ENCODE peak calls at places on chromosome X, in four cellular contexts. F is aorta, J is cardiac muscle cell, E is psoas muscle. B is an unnamed sample.
A peak's percentile ranks its signal among the peaks of the same experiment; 100 is the strongest.

GRCh38 chrX:105608745-105609144 is 213.6 kb upstream of the NRK start:
- DNase-seq in F (no peak), J (no peak), E (no peak), B (no peak)

GRCh38 chrX:44245730-44246129 is 97.7 kb downstream of the EFHC2 start:
- DNase-seq in F (no peak), J (no peak), E (no peak), B (no peak)

GRCh38 chrX:57929373-57929772 is 19.1 kb upstream of the ZXDA start:
- DNase-seq in F (no peak), J (peak; percentile 29), E (no peak), B (no peak)

GRCh38 chrX:6002056-6002455 is 226.6 kb downstream of the NLGN4X start:
- DNase-seq in F (no peak), J (no peak), E (no peak), B (no peak)

GRCh38 chrX:136207546-136207945 is 43.7 kb downstream of the MAP7D3 start:
- DNase-seq in F (no peak), J (no peak), E (no peak), B (no peak)

GRCh38 chrX:19121898-19122640 is at the start of gene ADGRG2:
- DNase-seq in F (peak; percentile 58), J (peak; percentile 55), E (no peak), B (no peak)

GRCh38 chrX:103571121-103571520 is 14.2 kb upstream of the TCEAL4 start:
- DNase-seq in F (no peak), J (no peak), E (no peak), B (no peak)

GRCh38 chrX:153969125-153969903 is 2.3 kb downstream of the HCFC1 start:
- DNase-seq in F (peak; percentile 49), J (no peak), E (no peak), B (no peak)

GRCh38 chrX:10608099-10608498 is 12.3 kb downstream of the MID1 start:
- DNase-seq in F (no peak), J (no peak), E (no peak), B (no peak)

GRCh38 chrX:118189628-118190027 is 73.0 kb upstream of the KLHL13 start:
- DNase-seq in F (no peak), J (peak; percentile 77), E (no peak), B (no peak)

GRCh38 chrX:136453771-136454170 is 34.0 kb upstream of the BRS3 start:
- DNase-seq in F (no peak), J (no peak), E (no peak), B (no peak)

GRCh38 chrX:78322863-78323262 is 4.5 kb downstream of the CYSLTR1 start:
- DNase-seq in F (no peak), J (no peak), E (no peak), B (no peak)

GRCh38 chrX:150100261-150100660 is 162.0 kb upstream of the EOLA2 start:
- DNase-seq in F (no peak), J (no peak), E (no peak), B (no peak)

GRCh38 chrX:12139934-12140611 is 1.8 kb downstream of the FRMPD4 start:
- DNase-seq in F (no peak), J (no peak), E (no peak), B (no peak)

GRCh38 chrX:108537005-108537404 is 97.4 kb downstream of the COL4A5 start:
- DNase-seq in F (no peak), J (peak; percentile 61), E (no peak), B (no peak)

GRCh38 chrX:8939344-8939743 is 94.6 kb downstream of the FAM9B start:
- DNase-seq in F (no peak), J (no peak), E (no peak), B (no peak)

GRCh38 chrX:110086162-110086915 is 83.4 kb downstream of the TMEM164 start:
- DNase-seq in F (no peak), J (no peak), E (no peak), B (no peak)

GRCh38 chrX:1035206-1035605 is 177.2 kb downstream of the CRLF2 start:
- DNase-seq in F (no peak), J (no peak), E (no peak), B (no peak)

GRCh38 chrX:50469206-50469605 is 1.4 kb downstream of the DGKK start:
- DNase-seq in F (no peak), J (no peak), E (peak; percentile 37), B (no peak)

GRCh38 chrX:34956915-34957314 is 14.3 kb downstream of the FAM47B start:
- DNase-seq in F (no peak), J (no peak), E (no peak), B (no peak)

GRCh38 chrX:79645749-79646148 is 278.6 kb upstream of the ITM2A start:
- DNase-seq in F (no peak), J (no peak), E (no peak), B (no peak)

GRCh38 chrX:41335590-41336331 is 1.8 kb downstream of the DDX3X start:
- DNase-seq in F (no peak), J (no peak), E (no peak), B (no peak)

GRCh38 chrX:136251042-136251991 is at the start of gene MAP7D3:
- DNase-seq in F (peak; percentile 70), J (peak; percentile 76), E (peak; percentile 82), B (peak; percentile 58)

GRCh38 chrX:22060952-22061351 is 28.8 kb downstream of the PHEX start:
- DNase-seq in F (no peak), J (no peak), E (no peak), B (no peak)
- H3K27ac ChIP-seq in F (no peak overlapping the region), J (no peak overlapping the region), E (no peak overlapping the region), B (no peak overlapping the region)

GRCh38 chrX:40105016-40105790 is 7.4 kb upstream of the BCOR start:
- DNase-seq in F (peak; percentile 74), J (peak; percentile 71), E (peak; percentile 75), B (peak; percentile 41)
- H3K27ac ChIP-seq in F (peak overlapping the region; percentile 53), J (peak overlapping the region; percentile 82), E (peak overlapping the region; percentile 93), B (peak overlapping the region; percentile 97)

DNA sequence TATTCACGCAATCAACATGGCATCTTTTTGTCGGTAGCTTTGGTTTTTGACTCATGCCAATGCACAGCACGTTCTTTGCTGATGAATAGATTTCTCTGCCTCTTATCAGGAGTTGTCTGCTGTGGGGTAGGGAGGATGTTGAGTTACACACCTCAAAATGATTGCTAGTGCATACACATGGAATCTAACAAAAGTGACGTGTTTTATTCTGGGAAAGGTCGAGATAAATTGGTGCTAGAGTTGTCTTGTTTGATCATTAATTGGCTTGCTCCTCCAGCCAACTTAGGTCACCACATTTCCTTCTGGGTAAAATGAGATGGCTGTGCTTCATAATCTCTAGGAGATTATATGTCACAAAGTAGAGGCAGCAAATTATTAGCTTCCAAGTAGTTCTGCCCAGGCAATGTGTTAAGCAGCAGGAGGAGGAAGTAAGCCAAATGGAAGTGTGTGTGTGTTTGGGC is 3.9 kb downstream of the RAB9A start:
- DNase-seq in F (no peak), J (no peak), E (no peak), B (no peak)
- H3K27ac ChIP-seq in F (no peak overlapping the region), J (peak overlapping the region; percentile 68), E (peak overlapping the region; percentile 53), B (peak overlapping the region; percentile 16)

GRCh38 chrX:140249122-140249521 is 255.7 kb downstream of the SOX3 start:
- DNase-seq in F (no peak), J (no peak), E (no peak), B (no peak)
- H3K27ac ChIP-seq in F (no peak overlapping the region), J (no peak overlapping the region), E (no peak overlapping the region), B (no peak overlapping the region)

GRCh38 chrX:2325076-2325784 is 175.5 kb downstream of the DHRSX start:
- DNase-seq in F (peak; percentile 89), J (no peak), E (peak; percentile 88), B (peak; percentile 84)
- H3K27ac ChIP-seq in F (no peak overlapping the region), J (no peak overlapping the region), E (peak overlapping the region; percentile 78), B (peak overlapping the region; percentile 77)

GRCh38 chrX:72030431-72030830 is 101.3 kb downstream of the RTL5 start:
- DNase-seq in F (no peak), J (no peak), E (no peak), B (no peak)
- H3K27ac ChIP-seq in F (no peak overlapping the region), J (peak overlapping the region; percentile 92), E (no peak overlapping the region), B (no peak overlapping the region)

GRCh38 chrX:139170526-139171173 is 359.9 kb upstream of the F9 start:
- DNase-seq in F (no peak), J (no peak), E (no peak), B (no peak)
- H3K27ac ChIP-seq in F (no peak overlapping the region), J (no peak overlapping the region), E (no peak overlapping the region), B (no peak overlapping the region)

DNA sequence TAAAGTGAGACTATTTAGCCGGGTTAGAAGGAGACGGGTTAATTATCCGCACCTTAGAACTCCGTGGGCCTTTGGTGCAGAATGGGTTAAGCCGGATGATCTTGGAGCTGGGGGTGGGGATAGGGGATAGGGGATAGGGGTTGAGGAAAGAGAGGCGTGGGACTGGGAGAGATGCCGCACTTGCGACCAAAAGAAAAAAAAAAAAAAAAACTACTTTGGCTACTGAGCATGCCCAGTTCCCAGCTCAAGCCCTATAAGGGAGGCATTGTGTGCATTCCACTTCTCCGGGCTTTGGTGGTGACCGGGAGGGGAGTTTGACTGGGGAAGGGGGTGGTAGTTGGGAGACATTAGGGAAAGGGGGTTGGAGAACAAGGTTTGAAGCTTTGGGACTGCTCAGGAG is at the start of gene SLITRK4:
- DNase-seq in F (no peak), J (peak; percentile 73), E (no peak), B (no peak)
- H3K27ac ChIP-seq in F (no peak within 1 kb of the TSS), J (peak within 1 kb of the TSS; percentile 85), E (no peak within 1 kb of the TSS), B (no peak within 1 kb of the TSS)

B was measured in uterus.